ENCODE peak calls at places on chromosomes 4 and X, in eight cellular contexts. I, G, R, O, Q, L, J and A are unnamed samples.

GRCh38 chr4:156889616-156890594 is 81.7 kb downstream of the PDGFC start:
- DNase-seq in I (peak), L (no peak), O (no peak), R (peak), Q (no peak), G (peak), J (no peak), A (no peak)

GRCh38 chrX:19372170-19373033 is 28.7 kb downstream of the PDHA1 start:
- DNase-seq in R (peak), I (peak), G (peak), L (peak), J (peak), O (peak), Q (no peak), A (peak)

GRCh38 chr4:40301592-40301991 is 33.5 kb upstream of the CHRNA9 start:
- DNase-seq in O (no peak), R (no peak), L (no peak), G (no peak), Q (no peak), I (no peak), J (no peak), A (no peak)

GRCh38 chr4:22427676-22428075 is 88.2 kb downstream of the ADGRA3 start:
- DNase-seq in J (no peak), G (no peak), O (no peak), Q (no peak), I (no peak), L (no peak), R (no peak), A (no peak)

GRCh38 chr4:48781968-48782367 is 1.9 kb upstream of the FRYL start:
- DNase-seq in G (no peak), J (no peak), Q (no peak), L (no peak), R (no peak), I (no peak), O (no peak), A (no peak)

GRCh38 chr4:99405433-99406115 is 29.6 kb downstream of the ADH7 start:
- DNase-seq in L (peak), Q (peak), G (peak), J (peak), O (peak), I (peak), R (peak), A (peak)

GRCh38 chr4:76515975-76516853 is 81.2 kb downstream of the SHROOM3 start:
- DNase-seq in I (no peak), Q (no peak), O (no peak), G (peak), L (no peak), J (no peak), R (no peak), A (no peak)

GRCh38 chr4:143531368-143531767 is 17.9 kb downstream of the SMARCA5 start:
- DNase-seq in O (no peak), R (no peak), J (peak), Q (no peak), I (no peak), G (peak), L (peak), A (no peak)

GRCh38 chr4:4502694-4503311 is 39.0 kb downstream of the STX18 start:
- DNase-seq in L (peak), O (no peak), Q (no peak), I (peak), J (no peak), R (peak), G (peak), A (no peak)

GRCh38 chr4:164508836-164509235 is 245.1 kb upstream of the SMIM31 start:
- DNase-seq in G (no peak), R (peak), L (no peak), J (no peak), O (no peak), I (no peak), Q (no peak), A (no peak)

GRCh38 chr4:65645185-65645584 is 25.1 kb downstream of the EPHA5 start:
- DNase-seq in G (no peak), L (no peak), R (peak), J (no peak), I (peak), Q (no peak), O (no peak), A (no peak)

GRCh38 chr4:51830146-51830545 is 12.8 kb upstream of the DCUN1D4 start:
- DNase-seq in L (no peak), I (no peak), R (no peak), J (no peak), G (peak), Q (no peak), O (no peak), A (no peak)

GRCh38 chr4:120049732-120050494 is 16.7 kb downstream of the MAD2L1 start:
- DNase-seq in Q (no peak), O (peak), J (peak), R (peak), I (peak), G (peak), L (peak), A (peak)

GRCh38 chr4:71229477-71230257 is 109.2 kb upstream of the SLC4A4 start:
- DNase-seq in G (peak), Q (no peak), J (peak), L (peak), I (peak), R (peak), O (peak), A (peak)

GRCh38 chrX:133570549-133570948 is 155.3 kb upstream of the GPC4 start:
- DNase-seq in Q (no peak), G (peak), L (no peak), I (peak), R (peak), O (no peak), J (peak), A (no peak)

GRCh38 chr4:33395731-33396485 is 2675.7 kb downstream of the PCDH7 start:
- DNase-seq in O (no peak), L (no peak), J (no peak), R (peak), G (no peak), Q (no peak), I (peak), A (no peak)

GRCh38 chrX:38796926-38797325 is 4.3 kb upstream of the MID1IP1 start:
- DNase-seq in I (peak), J (no peak), G (peak), R (peak), Q (no peak), L (no peak), O (no peak), A (no peak)

GRCh38 chr4:109887071-109887470 is 25.6 kb upstream of the EGF start:
- DNase-seq in R (no peak), I (no peak), L (no peak), Q (no peak), G (no peak), O (no peak), J (no peak), A (no peak)

GRCh38 chr4:26458104-26458503 is 32.2 kb downstream of the CCKAR start:
- DNase-seq in G (no peak), R (peak), O (no peak), J (no peak), I (peak), Q (no peak), L (no peak), A (no peak)
- H2AFZ ChIP-seq in G (no peak), R (peak), O (no peak), J (no peak), I (peak), Q (no peak), L (no peak), A (peak)

GRCh38 chr4:122003335-122003734 is 51.5 kb upstream of the TRPC3 start:
- DNase-seq in R (no peak), Q (no peak), G (peak), O (peak), I (no peak), J (peak), L (peak), A (peak)
- H2AFZ ChIP-seq in R (no peak), Q (no peak), G (no peak), O (no peak), I (no peak), J (no peak), L (no peak), A (no peak)

GRCh38 chr4:126954537-126955291 is 678.0 kb upstream of the INTU start:
- DNase-seq in R (no peak), G (peak), Q (no peak), I (no peak), J (no peak), O (no peak), L (peak), A (no peak)
- H2AFZ ChIP-seq in R (no peak), G (peak), Q (no peak), I (peak), J (no peak), O (no peak), L (peak), A (peak)

GRCh38 chr4:183552274-183553146 is 47.7 kb downstream of the ING2 start:
- DNase-seq in Q (no peak), I (no peak), G (peak), L (no peak), O (no peak), J (no peak), R (no peak), A (no peak)
- H2AFZ ChIP-seq in Q (no peak), I (no peak), G (no peak), L (no peak), O (no peak), J (no peak), R (no peak), A (no peak)

GRCh38 chr4:174835536-174835935 is 6.5 kb upstream of the GLRA3 start:
- DNase-seq in R (no peak), I (no peak), J (peak), O (no peak), G (no peak), L (no peak), Q (no peak), A (no peak)
- H2AFZ ChIP-seq in R (no peak), I (no peak), J (no peak), O (no peak), G (no peak), L (no peak), Q (no peak), A (no peak)

GRCh38 chr4:170990989-170991589 is 822.1 kb upstream of the GALNTL6 start:
- DNase-seq in J (peak), L (peak), O (peak), G (peak), I (no peak), Q (no peak), R (no peak), A (peak)
- H2AFZ ChIP-seq in J (no peak), L (peak), O (no peak), G (no peak), I (no peak), Q (no peak), R (no peak), A (peak)

DNA sequence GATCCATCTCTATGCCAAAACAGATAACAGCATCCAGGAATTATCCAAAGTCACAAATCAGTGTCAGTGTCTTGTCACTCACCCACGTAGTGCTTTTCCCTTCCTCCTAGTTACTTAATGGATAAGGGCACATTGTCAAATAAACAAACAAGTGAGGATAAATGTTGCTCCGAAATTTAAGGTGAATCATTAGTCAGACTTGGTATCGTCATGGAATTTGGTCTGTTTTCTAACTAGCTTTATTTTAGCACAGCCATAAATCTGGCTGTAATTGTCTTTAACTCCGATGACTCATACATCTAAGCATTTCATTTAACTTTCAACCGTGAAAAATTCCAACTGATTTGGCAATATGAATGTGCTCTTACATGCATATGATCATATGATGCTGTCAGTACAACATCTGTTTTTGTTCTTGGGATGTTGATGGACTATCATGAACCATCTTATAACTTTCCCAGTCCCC is 83.3 kb downstream of the SNCA start:
- DNase-seq in J (peak), Q (peak), L (no peak), O (peak), I (peak), R (peak), G (peak), A (no peak)
- H2AFZ ChIP-seq in J (no peak), Q (peak), L (no peak), O (no peak), I (peak), R (no peak), G (no peak), A (no peak)

GRCh38 chr4:162650166-162650565 is 486.4 kb upstream of the FSTL5 start:
- DNase-seq in I (no peak), R (no peak), G (no peak), L (no peak), O (no peak), J (no peak), Q (no peak), A (no peak)
- H2AFZ ChIP-seq in I (no peak), R (no peak), G (no peak), L (no peak), O (no peak), J (no peak), Q (no peak), A (no peak)

GRCh38 chr4:123352966-123353365 is 43.6 kb upstream of the SPRY1 start:
- DNase-seq in I (no peak), J (no peak), G (no peak), R (no peak), Q (no peak), O (no peak), L (no peak), A (no peak)

GRCh38 chr4:123351713-123352112 is 44.9 kb upstream of the SPRY1 start:
- DNase-seq in R (no peak), L (no peak), J (no peak), I (no peak), O (peak), G (no peak), Q (no peak), A (no peak)

GRCh38 chr4:123353656-123354055 is 42.9 kb upstream of the SPRY1 start:
- DNase-seq in R (peak), I (peak), G (no peak), J (no peak), Q (no peak), O (no peak), L (no peak), A (no peak)

GRCh38 chr4:123350726-123351125 is 45.9 kb upstream of the SPRY1 start:
- DNase-seq in I (no peak), J (no peak), Q (no peak), O (no peak), L (no peak), G (no peak), R (no peak), A (no peak)

GRCh38 chr4:123352240-123352945 is 44.2 kb upstream of the SPRY1 start:
- DNase-seq in Q (peak), I (peak), J (no peak), O (no peak), L (no peak), R (peak), G (peak), A (no peak)
- H2AFZ ChIP-seq in Q (no peak), I (no peak), J (no peak), O (no peak), L (no peak), R (no peak), G (no peak), A (no peak)